ENCODE peak calls at places on chromosomes 2 and 18, in five cellular contexts. One of them, this sample, is unnamed. For H3K27me3, the result is how much of the 10 kb centered on the place peaks cover.

GRCh38 chr18:48946329-48946835 is 4.4 kb downstream of the SMAD7 start:
- DNase-seq in psoas muscle: no peak
- DNase-seq in CD8-positive, alpha-beta memory T cell: no peak
- DNase-seq in neuronal stem cell: no peak
- DNase-seq in GM23248: peak
- DNase-seq in this sample: peak

GRCh38 chr2:159946326-159946992 is 116.0 kb downstream of the PLA2R1 start:
- DNase-seq in psoas muscle: no peak
- DNase-seq in CD8-positive, alpha-beta memory T cell: no peak
- DNase-seq in neuronal stem cell: no peak
- DNase-seq in GM23248: peak
- DNase-seq in this sample: peak

GRCh38 chr2:8882094-8882493 is 44.7 kb upstream of the KIDINS220 start:
- DNase-seq in psoas muscle: no peak
- DNase-seq in CD8-positive, alpha-beta memory T cell: no peak
- DNase-seq in neuronal stem cell: peak
- DNase-seq in GM23248: peak
- DNase-seq in this sample: no peak

GRCh38 chr2:189082576-189082975 is 97.0 kb downstream of the COL5A2 start:
- DNase-seq in psoas muscle: peak
- DNase-seq in CD8-positive, alpha-beta memory T cell: no peak
- DNase-seq in neuronal stem cell: no peak
- DNase-seq in GM23248: peak
- DNase-seq in this sample: no peak

GRCh38 chr2:128317186-128317897 is 1.3 kb downstream of the HS6ST1 start:
- DNase-seq in psoas muscle: peak
- DNase-seq in CD8-positive, alpha-beta memory T cell: no peak
- DNase-seq in neuronal stem cell: no peak
- DNase-seq in GM23248: peak
- DNase-seq in this sample: no peak

GRCh38 chr2:106159867-106160785 is 34.0 kb downstream of the UXS1 start:
- DNase-seq in psoas muscle: no peak
- DNase-seq in CD8-positive, alpha-beta memory T cell: peak
- DNase-seq in neuronal stem cell: no peak
- DNase-seq in GM23248: no peak
- DNase-seq in this sample: no peak

GRCh38 chr2:96102596-96103387 is 13.6 kb downstream of the ADRA2B start:
- DNase-seq in psoas muscle: no peak
- DNase-seq in CD8-positive, alpha-beta memory T cell: no peak
- DNase-seq in neuronal stem cell: no peak
- DNase-seq in GM23248: no peak
- DNase-seq in this sample: no peak

GRCh38 chr18:25058520-25058919 is 293.4 kb downstream of the ZNF521 start:
- DNase-seq in psoas muscle: no peak
- DNase-seq in CD8-positive, alpha-beta memory T cell: no peak
- DNase-seq in neuronal stem cell: no peak
- DNase-seq in GM23248: no peak
- DNase-seq in this sample: no peak

GRCh38 chr2:39913648-39914456 is 134.8 kb upstream of the THUMPD2 start:
- DNase-seq in psoas muscle: no peak
- DNase-seq in CD8-positive, alpha-beta memory T cell: no peak
- DNase-seq in neuronal stem cell: peak
- DNase-seq in GM23248: peak
- DNase-seq in this sample: peak

GRCh38 chr2:71001592-71002570 is 7.2 kb upstream of the TEX261 start:
- DNase-seq in psoas muscle: no peak
- DNase-seq in CD8-positive, alpha-beta memory T cell: no peak
- DNase-seq in neuronal stem cell: peak
- DNase-seq in GM23248: no peak
- DNase-seq in this sample: no peak

GRCh38 chr2:101679801-101680487 is 17.6 kb upstream of the MAP4K4 start:
- DNase-seq in psoas muscle: no peak
- DNase-seq in CD8-positive, alpha-beta memory T cell: no peak
- DNase-seq in neuronal stem cell: no peak
- DNase-seq in GM23248: no peak
- DNase-seq in this sample: no peak

GRCh38 chr2:69356471-69356870 is 30.6 kb downstream of the GFPT1 start:
- DNase-seq in psoas muscle: no peak
- DNase-seq in CD8-positive, alpha-beta memory T cell: no peak
- DNase-seq in neuronal stem cell: no peak
- DNase-seq in GM23248: peak
- DNase-seq in this sample: no peak

GRCh38 chr2:236380051-236380612 is 115.9 kb upstream of the ASB18 start:
- DNase-seq in psoas muscle: no peak
- DNase-seq in CD8-positive, alpha-beta memory T cell: no peak
- DNase-seq in neuronal stem cell: no peak
- DNase-seq in GM23248: no peak
- DNase-seq in this sample: no peak

GRCh38 chr2:66445781-66446177 is 10.9 kb downstream of the MEIS1 start:
- DNase-seq in psoas muscle: peak
- DNase-seq in CD8-positive, alpha-beta memory T cell: no peak
- DNase-seq in neuronal stem cell: no peak
- DNase-seq in GM23248: peak
- DNase-seq in this sample: no peak
- H3K27ac ChIP-seq in psoas muscle: peak
- H3K27ac ChIP-seq in CD8-positive, alpha-beta memory T cell: no peak
- H3K27ac ChIP-seq in neuronal stem cell: no peak
- H3K27ac ChIP-seq in GM23248: peak
- H3K27ac ChIP-seq in this sample: no peak

GRCh38 chr2:219049282-219049681 is 8.0 kb upstream of the CFAP65 start:
- DNase-seq in psoas muscle: no peak
- DNase-seq in CD8-positive, alpha-beta memory T cell: no peak
- DNase-seq in neuronal stem cell: no peak
- DNase-seq in GM23248: no peak
- DNase-seq in this sample: no peak
- H3K27me3 ChIP-seq in psoas muscle: under half
- H3K27me3 ChIP-seq in CD8-positive, alpha-beta memory T cell: under half
- H3K27me3 ChIP-seq in neuronal stem cell: under half
- H3K27me3 ChIP-seq in GM23248: under half
- H3K27me3 ChIP-seq in this sample: under half

GRCh38 chr2:218186355-218186766 is 19.6 kb upstream of the CXCR1 start:
- DNase-seq in psoas muscle: peak
- DNase-seq in CD8-positive, alpha-beta memory T cell: peak
- DNase-seq in neuronal stem cell: peak
- DNase-seq in GM23248: peak
- DNase-seq in this sample: peak

GRCh38 chr2:218192902-218193425 is 24.0 kb upstream of the ARPC2 start:
- DNase-seq in psoas muscle: no peak
- DNase-seq in CD8-positive, alpha-beta memory T cell: no peak
- DNase-seq in neuronal stem cell: no peak
- DNase-seq in GM23248: no peak
- DNase-seq in this sample: no peak

GRCh38 chr2:218186876-218187649 is 20.3 kb upstream of the CXCR1 start:
- DNase-seq in psoas muscle: no peak
- DNase-seq in CD8-positive, alpha-beta memory T cell: no peak
- DNase-seq in neuronal stem cell: no peak
- DNase-seq in GM23248: no peak
- DNase-seq in this sample: no peak

DNA sequence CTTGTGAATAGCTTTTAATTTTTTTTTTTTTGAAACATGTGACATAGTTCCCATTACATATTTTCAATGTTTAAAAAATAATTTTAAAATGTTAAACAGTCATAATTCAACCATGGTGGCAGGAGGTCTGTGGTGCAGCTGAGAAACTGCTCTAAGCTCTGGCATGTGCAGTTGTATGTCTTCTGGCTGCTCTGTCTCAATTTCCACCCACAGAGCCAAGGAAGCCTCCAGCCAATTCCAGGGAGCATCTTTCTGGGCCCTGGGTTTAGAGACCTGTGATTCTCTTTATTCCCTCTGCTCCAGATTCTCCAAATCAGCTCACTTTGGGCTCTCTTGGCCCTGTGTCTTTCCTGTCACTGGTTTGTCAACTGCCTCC is 20.9 kb upstream of the CXCR1 start:
- DNase-seq in psoas muscle: no peak
- DNase-seq in CD8-positive, alpha-beta memory T cell: no peak
- DNase-seq in neuronal stem cell: no peak
- DNase-seq in GM23248: no peak
- DNase-seq in this sample: no peak
- H3K27ac ChIP-seq in psoas muscle: no peak
- H3K27ac ChIP-seq in CD8-positive, alpha-beta memory T cell: no peak
- H3K27ac ChIP-seq in neuronal stem cell: no peak
- H3K27ac ChIP-seq in GM23248: no peak
- H3K27ac ChIP-seq in this sample: no peak

DNA sequence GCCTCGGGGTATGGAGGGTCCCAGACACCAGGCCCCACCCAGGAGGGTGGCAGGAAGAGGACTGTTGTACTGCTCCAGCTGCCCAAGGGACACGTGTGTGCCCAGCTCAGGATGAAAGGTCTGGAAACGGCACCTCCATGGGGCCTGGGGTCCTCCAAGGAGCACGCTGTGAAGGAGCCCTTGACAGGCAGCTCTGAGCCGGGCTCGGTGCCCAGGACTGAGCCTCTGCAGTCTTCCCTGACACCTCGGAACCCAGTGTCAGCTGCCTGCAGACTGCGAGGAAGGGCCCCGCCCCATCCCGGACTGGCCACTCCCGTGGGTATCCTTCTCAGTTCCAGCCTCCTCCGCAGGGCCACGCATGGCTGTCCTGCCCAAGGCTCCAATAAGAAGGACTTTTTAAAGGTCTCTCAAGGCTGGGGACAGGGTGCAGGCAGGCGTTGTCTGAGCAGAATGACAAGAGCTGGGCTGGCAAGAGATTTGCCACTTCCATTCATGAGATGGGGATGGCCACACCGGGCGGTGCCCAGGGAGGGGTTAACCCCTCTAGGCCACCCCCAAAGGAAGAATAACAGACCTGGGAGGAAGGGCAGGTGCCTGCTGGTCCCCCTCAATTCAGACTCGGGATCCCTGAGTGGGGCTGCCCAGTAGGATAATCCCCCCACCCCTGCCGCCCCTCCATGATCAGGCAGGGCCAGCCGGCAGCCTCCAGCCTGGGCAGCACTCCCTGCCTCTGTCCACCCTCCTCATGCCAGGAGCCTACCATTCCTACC is 8.9 kb downstream of the ECEL1 start:
- DNase-seq in psoas muscle: no peak
- DNase-seq in CD8-positive, alpha-beta memory T cell: no peak
- DNase-seq in neuronal stem cell: no peak
- DNase-seq in GM23248: no peak
- DNase-seq in this sample: no peak
- H3K27me3 ChIP-seq in psoas muscle: under half
- H3K27me3 ChIP-seq in CD8-positive, alpha-beta memory T cell: under half
- H3K27me3 ChIP-seq in neuronal stem cell: under half
- H3K27me3 ChIP-seq in GM23248: under half
- H3K27me3 ChIP-seq in this sample: under half

GRCh38 chr18:52394602-52395001 is 54.6 kb downstream of the DCC start:
- DNase-seq in psoas muscle: no peak
- DNase-seq in CD8-positive, alpha-beta memory T cell: no peak
- DNase-seq in neuronal stem cell: no peak
- DNase-seq in GM23248: no peak
- DNase-seq in this sample: no peak

GRCh38 chr18:52392160-52392559 is 52.2 kb downstream of the DCC start:
- DNase-seq in psoas muscle: no peak
- DNase-seq in CD8-positive, alpha-beta memory T cell: no peak
- DNase-seq in neuronal stem cell: no peak
- DNase-seq in GM23248: no peak
- DNase-seq in this sample: no peak

DNA sequence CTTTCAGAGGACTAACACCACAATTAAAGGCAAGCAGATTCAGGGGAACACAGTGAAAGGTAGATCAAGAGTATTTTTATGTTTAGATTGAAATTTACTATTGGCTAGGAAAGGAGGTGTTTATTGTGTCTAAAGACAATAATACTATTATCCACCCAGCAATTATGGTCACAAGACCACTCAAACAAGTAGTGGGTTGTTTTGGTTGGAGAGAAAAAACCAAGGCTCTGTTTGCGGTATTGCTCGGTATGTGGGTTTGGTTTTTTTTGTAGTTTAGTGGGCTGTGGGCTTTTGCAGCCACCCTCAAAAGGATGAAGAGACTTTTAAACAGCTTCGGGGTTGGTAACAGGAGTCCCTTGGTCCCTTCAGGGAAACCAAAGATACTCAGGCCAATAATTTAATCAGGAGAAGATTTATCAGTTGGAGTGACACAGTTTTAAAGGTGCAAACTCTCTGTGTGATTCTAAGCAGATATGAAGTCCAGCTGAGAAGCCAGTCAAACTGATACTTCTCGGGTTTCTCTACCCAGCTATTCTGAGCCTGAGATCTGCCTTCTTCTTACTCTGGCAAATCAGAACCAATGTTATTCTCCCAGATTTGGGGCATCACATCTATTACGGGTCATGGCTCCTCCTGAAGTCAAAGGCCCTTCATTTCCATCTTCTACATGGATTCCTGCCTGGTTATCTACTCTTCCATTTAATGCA is 55.3 kb downstream of the DCC start:
- DNase-seq in psoas muscle: no peak
- DNase-seq in CD8-positive, alpha-beta memory T cell: no peak
- DNase-seq in neuronal stem cell: no peak
- DNase-seq in GM23248: no peak
- DNase-seq in this sample: no peak
- H3K27ac ChIP-seq in psoas muscle: no peak
- H3K27ac ChIP-seq in CD8-positive, alpha-beta memory T cell: no peak
- H3K27ac ChIP-seq in neuronal stem cell: no peak
- H3K27ac ChIP-seq in GM23248: no peak
- H3K27ac ChIP-seq in this sample: no peak

GRCh38 chr2:179559108-179559806 is 294.6 kb upstream of the SESTD1 start:
- DNase-seq in psoas muscle: no peak
- DNase-seq in CD8-positive, alpha-beta memory T cell: no peak
- DNase-seq in neuronal stem cell: no peak
- DNase-seq in GM23248: no peak
- DNase-seq in this sample: no peak
- H3K27me3 ChIP-seq in psoas muscle: under half
- H3K27me3 ChIP-seq in CD8-positive, alpha-beta memory T cell: under half
- H3K27me3 ChIP-seq in neuronal stem cell: under half
- H3K27me3 ChIP-seq in GM23248: under half
- H3K27me3 ChIP-seq in this sample: under half

GRCh38 chr2:84299211-84299775 is 159.8 kb downstream of the SUCLG1 start:
- DNase-seq in psoas muscle: no peak
- DNase-seq in CD8-positive, alpha-beta memory T cell: no peak
- DNase-seq in neuronal stem cell: no peak
- DNase-seq in GM23248: no peak
- DNase-seq in this sample: no peak

GRCh38 chr2:84302513-84303412 is 156.3 kb downstream of the SUCLG1 start:
- DNase-seq in psoas muscle: no peak
- DNase-seq in CD8-positive, alpha-beta memory T cell: peak
- DNase-seq in neuronal stem cell: peak
- DNase-seq in GM23248: peak
- DNase-seq in this sample: no peak

GRCh38 chr2:84297155-84297554 is 161.9 kb downstream of the SUCLG1 start:
- DNase-seq in psoas muscle: no peak
- DNase-seq in CD8-positive, alpha-beta memory T cell: no peak
- DNase-seq in neuronal stem cell: no peak
- DNase-seq in GM23248: no peak
- DNase-seq in this sample: peak

GRCh38 chr2:84300030-84301029 is 158.8 kb downstream of the SUCLG1 start:
- DNase-seq in psoas muscle: no peak
- DNase-seq in CD8-positive, alpha-beta memory T cell: no peak
- DNase-seq in neuronal stem cell: no peak
- DNase-seq in GM23248: no peak
- DNase-seq in this sample: no peak

DNA sequence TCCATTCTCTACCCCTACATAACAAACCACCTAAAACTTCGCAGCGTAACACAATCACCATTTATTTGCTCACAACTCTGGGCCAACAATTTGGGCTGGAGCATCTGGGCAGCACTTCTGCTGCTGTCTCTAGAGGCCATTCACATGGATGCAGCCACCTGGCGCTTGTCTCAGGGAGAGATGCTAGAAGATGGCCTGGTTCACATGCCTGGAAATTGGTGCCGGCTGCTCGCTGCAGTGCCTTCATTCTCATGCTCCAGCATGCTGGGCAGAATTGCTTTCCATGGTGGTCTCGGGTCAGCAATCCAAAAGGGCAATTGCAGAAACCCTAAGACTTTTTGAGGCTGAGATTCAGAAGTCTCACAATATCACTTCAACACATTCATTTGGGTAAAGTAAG is 157.4 kb downstream of the SUCLG1 start:
- DNase-seq in psoas muscle: no peak
- DNase-seq in CD8-positive, alpha-beta memory T cell: no peak
- DNase-seq in neuronal stem cell: no peak
- DNase-seq in GM23248: no peak
- DNase-seq in this sample: no peak
- H3K27ac ChIP-seq in psoas muscle: no peak
- H3K27ac ChIP-seq in CD8-positive, alpha-beta memory T cell: no peak
- H3K27ac ChIP-seq in neuronal stem cell: no peak
- H3K27ac ChIP-seq in GM23248: no peak
- H3K27ac ChIP-seq in this sample: no peak